ENCODE peak calls at places on chromosomes 1 and 21, in six cellular contexts. R, K, C, B, Z and O are unnamed samples.

GRCh38 chr1:41631971-41632370 is 147.5 kb upstream of the EDN2 start:
- ATAC-seq in R (no peak), K (no peak), C (no peak), B (no peak), Z (no peak), O (no peak)

GRCh38 chr1:178774263-178774662 is 49.2 kb downstream of the RALGPS2 start:
- ATAC-seq in R (peak), K (no peak), C (no peak), B (no peak), Z (no peak), O (no peak)

GRCh38 chr1:221239911-221240310 is 360.7 kb downstream of the HLX start:
- ATAC-seq in R (no peak), K (no peak), C (no peak), B (no peak), Z (no peak), O (no peak)

GRCh38 chr1:156858959-156859522 is at the start of gene INSRR:
- ATAC-seq in R (peak), K (peak), C (peak), B (no peak), Z (no peak), O (peak)

GRCh38 chr1:153071511-153071910 is at the start of gene SPRR2B:
- ATAC-seq in R (no peak), K (no peak), C (no peak), B (no peak), Z (no peak), O (no peak)

GRCh38 chr1:87176090-87176489 is 152.6 kb upstream of the LMO4 start:
- ATAC-seq in R (no peak), K (no peak), C (no peak), B (no peak), Z (no peak), O (no peak)

GRCh38 chr1:108609483-108610066 is 49.7 kb downstream of the EEIG2 start:
- ATAC-seq in R (no peak), K (peak), C (peak), B (no peak), Z (no peak), O (no peak)

GRCh38 chr1:239386453-239387303 is at the start of gene CHRM3:
- ATAC-seq in R (peak), K (peak), C (peak), B (peak), Z (peak), O (peak)

GRCh38 chr1:236029428-236029940 is 35.4 kb downstream of the NID1 start:
- ATAC-seq in R (no peak), K (no peak), C (no peak), B (no peak), Z (no peak), O (no peak)

GRCh38 chr1:157915859-157916258 is 74.3 kb upstream of the CD5L start:
- ATAC-seq in R (no peak), K (no peak), C (peak), B (no peak), Z (no peak), O (no peak)

GRCh38 chr1:24385160-24385939 is 28.2 kb downstream of the STPG1 start:
- ATAC-seq in R (peak), K (no peak), C (no peak), B (peak), Z (no peak), O (no peak)

GRCh38 chr1:41501581-41501980 is 17.1 kb upstream of the EDN2 start:
- ATAC-seq in R (no peak), K (no peak), C (peak), B (no peak), Z (peak), O (no peak)

GRCh38 chr1:29259802-29260441 is 23.6 kb downstream of the PTPRU start:
- ATAC-seq in R (no peak), K (peak), C (peak), B (peak), Z (peak), O (peak)

GRCh38 chr1:214898154-214898553 is 184.4 kb upstream of the KCNK2 start:
- ATAC-seq in R (no peak), K (no peak), C (no peak), B (no peak), Z (no peak), O (no peak)

GRCh38 chr21:38493549-38494253 is 4.6 kb downstream of the ERG start:
- ATAC-seq in R (no peak), K (no peak), C (no peak), B (peak), Z (no peak), O (no peak)

GRCh38 chr1:1687846-1688245 is 4.7 kb downstream of the SLC35E2B start:
- ATAC-seq in R (no peak), K (no peak), C (no peak), B (no peak), Z (no peak), O (no peak)

GRCh38 chr1:165144757-165145397 is 211.6 kb downstream of the LMX1A start:
- ATAC-seq in R (peak), K (peak), C (peak), B (no peak), Z (peak), O (peak)

GRCh38 chr1:56993355-56993985 is 27.7 kb upstream of the C8B start:
- ATAC-seq in R (no peak), K (no peak), C (no peak), B (no peak), Z (no peak), O (no peak)

GRCh38 chr1:212950243-212951057 is at the start of gene VASH2:
- ATAC-seq in R (peak), K (peak), C (peak), B (peak), Z (peak), O (peak)

GRCh38 chr1:156743367-156744302 is 2.7 kb upstream of the MRPL24 start:
- ATAC-seq in R (no peak), K (no peak), C (no peak), B (no peak), Z (no peak), O (no peak)

GRCh38 chr21:34221331-34222030 is 142.3 kb upstream of the KCNE2 start:
- ATAC-seq in R (no peak), K (no peak), C (no peak), B (no peak), Z (no peak), O (no peak)

GRCh38 chr1:187383366-187383765 is 554.6 kb downstream of the PLA2G4A start:
- ATAC-seq in R (no peak), K (no peak), C (no peak), B (no peak), Z (no peak), O (no peak)

GRCh38 chr1:25204797-25205441 is 27.4 kb downstream of the SYF2 start:
- ATAC-seq in R (peak), K (no peak), C (peak), B (peak), Z (peak), O (no peak)

GRCh38 chr21:35045539-35046222 is 3.4 kb downstream of the RUNX1 start:
- ATAC-seq in R (no peak), K (no peak), C (no peak), B (peak), Z (no peak), O (no peak)

GRCh38 chr1:41517039-41517438 is 32.6 kb upstream of the EDN2 start:
- ATAC-seq in R (no peak), K (no peak), C (no peak), B (no peak), Z (no peak), O (no peak)

GRCh38 chr1:155976062-155976912 is 2.1 kb downstream of the ARHGEF2 start:
- ATAC-seq in R (peak), K (no peak), C (no peak), B (peak), Z (no peak), O (peak)

DNA sequence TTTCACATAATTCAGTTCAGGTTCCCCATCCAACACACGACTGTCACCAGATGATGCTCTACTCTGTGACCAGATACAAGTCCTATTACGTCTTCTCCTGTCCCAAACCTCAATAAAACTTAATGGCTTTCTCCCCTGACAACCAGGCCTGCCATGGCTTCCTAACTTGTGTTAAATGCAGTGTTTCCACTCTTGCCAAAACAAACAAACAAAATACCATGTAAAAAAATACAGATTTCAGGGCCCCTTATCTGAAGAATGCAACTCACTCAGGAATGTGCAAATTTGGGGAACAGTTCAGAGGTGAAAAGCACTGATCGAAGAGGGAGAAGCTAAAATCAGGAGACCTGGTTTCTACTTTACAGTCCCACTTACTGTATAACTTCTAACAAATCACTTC is 863 bp upstream of the NUF2 start:
- ATAC-seq in R (no peak), K (no peak), C (no peak), B (no peak), Z (no peak), O (no peak)
- H3K27ac ChIP-seq in R (peak), K (no peak), C (peak), B (peak), Z (no peak), O (peak)

GRCh38 chr1:22108343-22109135 is 34.4 kb downstream of the WNT4 start:
- ATAC-seq in R (no peak), K (no peak), C (peak), B (no peak), Z (no peak), O (peak)

GRCh38 chr1:22104865-22105437 is 37.9 kb downstream of the WNT4 start:
- ATAC-seq in R (no peak), K (no peak), C (no peak), B (peak), Z (no peak), O (no peak)

GRCh38 chr1:22110016-22110415 is 32.9 kb downstream of the WNT4 start:
- ATAC-seq in R (no peak), K (no peak), C (no peak), B (no peak), Z (no peak), O (no peak)

GRCh38 chr1:22105611-22106207 is 37.2 kb downstream of the WNT4 start:
- ATAC-seq in R (peak), K (peak), C (peak), B (peak), Z (peak), O (no peak)

DNA sequence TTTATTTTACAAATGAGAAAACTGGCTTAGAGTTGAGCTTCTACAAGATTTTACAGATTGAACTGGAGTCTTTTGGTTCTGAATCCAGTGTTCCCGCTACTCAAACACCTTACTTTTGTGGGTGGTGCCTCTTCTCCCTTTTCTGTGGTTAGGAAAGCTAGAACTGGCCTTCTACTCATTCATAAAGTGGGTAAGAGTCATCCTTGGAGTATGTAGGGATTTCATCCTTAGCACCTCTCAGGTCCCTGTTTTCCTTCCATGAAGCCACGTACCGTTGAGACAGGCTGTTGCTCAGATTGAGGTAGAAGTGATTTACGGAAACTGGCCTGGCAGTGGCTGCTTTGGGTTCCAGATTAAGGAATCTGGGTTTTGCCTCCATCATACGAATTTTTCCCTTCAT is 35.8 kb downstream of the WNT4 start:
- ATAC-seq in R (no peak), K (no peak), C (no peak), B (no peak), Z (no peak), O (no peak)
- H3K27ac ChIP-seq in R (no peak), K (no peak), C (no peak), B (no peak), Z (no peak), O (no peak)

DNA sequence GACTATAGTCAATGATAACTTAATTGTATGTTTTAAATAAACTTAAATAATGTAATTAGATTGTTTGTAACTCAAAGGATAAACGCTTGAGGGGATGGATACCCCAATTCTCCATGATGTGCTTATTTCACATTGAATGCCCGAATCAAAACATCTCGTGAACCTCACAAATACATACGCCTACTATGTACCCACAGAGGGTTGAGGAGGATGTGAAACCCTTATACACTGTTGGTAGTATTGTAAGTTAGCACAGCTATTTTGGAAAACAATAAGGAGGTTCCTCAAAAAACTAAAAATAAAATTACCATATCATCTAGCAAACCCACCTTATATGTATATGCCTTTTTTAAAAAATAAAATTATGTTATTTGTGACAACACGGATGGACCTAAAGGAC is 198.6 kb downstream of the MRPL39 start:
- ATAC-seq in R (no peak), K (no peak), C (no peak), B (no peak), Z (no peak), O (no peak)
- H3K27ac ChIP-seq in R (no peak), K (no peak), C (no peak), B (no peak), Z (no peak), O (no peak)

GRCh38 chr1:198519639-198520501 is 20.6 kb downstream of the ATP6V1G3 start:
- ATAC-seq in R (no peak), K (no peak), C (no peak), B (peak), Z (no peak), O (no peak)
- H3K27ac ChIP-seq in R (no peak), K (no peak), C (no peak), B (peak), Z (no peak), O (no peak)

GRCh38 chr1:63198921-63199530 is 123.3 kb upstream of the FOXD3 start:
- ATAC-seq in R (no peak), K (no peak), C (no peak), B (no peak), Z (no peak), O (no peak)
- H3K27ac ChIP-seq in R (no peak), K (no peak), C (no peak), B (no peak), Z (no peak), O (no peak)

DNA sequence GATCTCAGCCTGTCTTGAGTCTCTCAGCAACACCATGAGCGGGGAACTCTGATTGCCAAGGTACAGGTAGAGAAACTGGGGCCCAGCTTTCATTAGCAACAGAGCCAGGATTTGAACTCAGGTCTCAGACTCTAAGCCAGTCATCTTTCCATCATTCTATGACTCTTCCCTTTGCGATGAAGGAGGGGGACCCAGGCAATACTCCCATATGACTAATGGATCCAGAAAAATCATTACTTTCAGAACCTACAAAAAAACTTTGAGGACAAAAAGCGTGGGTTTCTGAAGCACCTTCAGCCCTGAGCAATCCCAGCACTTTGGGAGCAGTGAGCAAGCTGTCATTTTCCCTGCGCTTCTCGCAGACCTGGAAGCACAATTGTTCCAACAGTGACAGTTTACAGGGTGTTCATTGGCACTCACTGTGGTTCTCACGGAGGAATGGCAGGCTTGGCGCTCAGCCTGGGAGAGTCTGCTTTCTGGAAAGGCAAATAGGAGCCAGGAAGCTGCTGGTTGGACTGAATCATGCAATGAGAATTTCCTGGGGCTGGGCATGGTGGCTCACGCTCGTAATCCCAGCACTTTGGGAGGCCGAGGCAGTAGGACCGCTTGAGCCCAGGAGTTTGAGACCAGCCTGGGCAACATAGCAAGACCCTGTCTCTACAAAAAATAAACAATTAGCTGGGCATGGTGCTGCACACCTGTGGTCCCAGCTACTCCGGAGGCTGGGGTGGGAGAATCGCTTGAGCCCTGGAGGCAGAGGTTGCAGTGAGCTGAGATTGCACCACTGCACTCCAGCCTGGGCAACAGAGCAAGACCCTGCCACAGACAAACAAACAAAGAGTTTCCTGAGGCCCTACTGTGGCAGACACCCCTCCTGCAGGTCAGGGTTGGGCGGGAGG is 40.1 kb downstream of the SLC2A7 start:
- ATAC-seq in R (peak), K (peak), C (peak), B (no peak), Z (peak), O (peak)
- H3K27ac ChIP-seq in R (peak), K (peak), C (peak), B (peak), Z (no peak), O (no peak)

GRCh38 chr1:18385239-18385790 is 95.4 kb upstream of the KLHDC7A start:
- ATAC-seq in R (no peak), K (no peak), C (peak), B (no peak), Z (no peak), O (no peak)
- H3K27ac ChIP-seq in R (no peak), K (no peak), C (no peak), B (no peak), Z (no peak), O (no peak)

DNA sequence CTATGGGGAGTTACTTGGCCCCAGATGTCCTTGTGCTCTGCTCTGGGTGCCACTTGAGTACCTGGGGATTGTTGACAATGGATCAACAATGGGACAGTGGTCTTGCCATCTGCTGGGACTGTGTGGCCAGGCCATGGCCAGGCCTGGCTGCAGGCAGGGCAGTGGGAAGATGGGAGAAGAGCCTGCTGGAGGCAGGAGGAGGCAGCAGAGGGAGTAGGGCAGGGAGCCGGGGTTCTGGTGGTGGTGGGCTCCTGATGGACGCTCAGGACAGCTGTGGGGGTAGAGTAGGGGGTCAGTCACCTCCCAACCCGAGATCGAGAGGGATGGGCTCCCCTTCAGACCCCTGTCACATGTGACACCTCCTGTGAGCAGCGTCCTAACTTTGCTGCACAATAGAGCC is 81.0 kb downstream of the ARHGEF10L start:
- ATAC-seq in R (no peak), K (no peak), C (no peak), B (no peak), Z (no peak), O (no peak)
- H3K27ac ChIP-seq in R (no peak), K (no peak), C (peak), B (no peak), Z (no peak), O (peak)

GRCh38 chr1:32958827-32959226 is 5.8 kb downstream of the RNF19B start:
- ATAC-seq in R (no peak), K (no peak), C (no peak), B (no peak), Z (no peak), O (no peak)
- H3K27ac ChIP-seq in R (no peak), K (no peak), C (no peak), B (no peak), Z (no peak), O (no peak)

GRCh38 chr1:53122847-53123461 is 19.5 kb downstream of the SLC1A7 start:
- ATAC-seq in R (no peak), K (no peak), C (peak), B (no peak), Z (no peak), O (peak)
- H3K27ac ChIP-seq in R (no peak), K (peak), C (peak), B (no peak), Z (no peak), O (no peak)